ENCODE peak calls at places on chromosomes 11 and 22, in nine cellular contexts. I, T, F, N, C, D, R, S and W are unnamed samples.

GRCh38 chr11:79438631-79439429 is 2.0 kb downstream of the TENM4 start:
- DNase-seq in I (peak; percentile 74), C (no peak), R (peak; percentile 71), N (no peak), S (peak; percentile 56), T (peak; percentile 42), F (no peak), D (peak; percentile 70), W (peak; percentile 9)

GRCh38 chr11:28877366-28877765 is 769.2 kb downstream of the METTL15 start:
- DNase-seq in T (no peak), C (no peak), S (no peak), R (no peak), F (no peak), N (no peak), D (no peak), I (no peak), W (no peak)

GRCh38 chr11:446886-447285 is 3.2 kb upstream of the PTDSS2 start:
- DNase-seq in C (no peak), I (no peak), D (no peak), N (no peak), T (no peak), S (peak; percentile 50), R (no peak), F (no peak), W (no peak)

GRCh38 chr11:45022294-45023064 is 71.8 kb upstream of the TP53I11 start:
- DNase-seq in N (no peak), T (peak; percentile 20), I (no peak), F (no peak), D (no peak), C (no peak), R (no peak), S (no peak), W (no peak)

GRCh38 chr11:114082767-114083181 is 23.3 kb downstream of the ZBTB16 start:
- DNase-seq in N (peak; percentile 55), C (no peak), S (peak; percentile 68), R (no peak), F (no peak), I (peak; percentile 68), T (no peak), D (no peak), W (peak; percentile 51)

GRCh38 chr11:103872748-103873147 is 163.7 kb upstream of the DDI1 start:
- DNase-seq in R (no peak), I (no peak), C (no peak), T (no peak), N (no peak), S (no peak), F (no peak), D (no peak), W (no peak)

GRCh38 chr11:111733009-111733408 is 33.2 kb downstream of the PPP2R1B start:
- DNase-seq in C (peak; percentile 71), T (peak; percentile 91), I (peak; percentile 84), F (no peak), N (peak; percentile 54), S (peak; percentile 67), D (peak; percentile 75), R (peak; percentile 87), W (peak; percentile 53)

GRCh38 chr11:70474710-70475109 is 76.4 kb downstream of the CTTN start:
- DNase-seq in F (no peak), D (no peak), I (no peak), S (no peak), C (no peak), N (no peak), R (no peak), T (no peak), W (no peak)

GRCh38 chr11:111918390-111919256 is at the start of gene C11orf52:
- DNase-seq in R (no peak), D (peak; percentile 56), F (no peak), N (peak; percentile 76), S (peak; percentile 78), I (no peak), T (peak; percentile 57), C (peak; percentile 62), W (peak; percentile 46)

GRCh38 chr22:28934026-28934425 is 50.7 kb downstream of the ZNRF3 start:
- DNase-seq in N (no peak), I (no peak), T (no peak), R (no peak), S (no peak), D (no peak), F (no peak), C (no peak), W (no peak)

GRCh38 chr22:28933321-28933720 is 49.9 kb downstream of the ZNRF3 start:
- DNase-seq in F (no peak), S (no peak), R (no peak), D (no peak), C (no peak), T (no peak), N (no peak), I (no peak), W (no peak)

GRCh38 chr22:28935713-28936112 is 52.3 kb downstream of the ZNRF3 start:
- DNase-seq in S (no peak), I (no peak), N (no peak), T (no peak), C (no peak), D (no peak), R (no peak), F (no peak), W (no peak)

GRCh38 chr22:28936200-28936599 is 52.8 kb downstream of the ZNRF3 start:
- DNase-seq in C (no peak), D (no peak), T (no peak), S (no peak), R (no peak), N (no peak), F (no peak), I (no peak), W (no peak)

GRCh38 chr22:28935140-28935539 is 51.8 kb downstream of the ZNRF3 start:
- DNase-seq in N (no peak), I (no peak), F (no peak), T (no peak), R (no peak), D (no peak), S (no peak), C (no peak), W (no peak)
- H3K4me1 ChIP-seq in N (peaks cover 27% of the 10 kb centered on the region), I (no peaks in the 10 kb centered on the region), F (peaks cover 9% of the 10 kb centered on the region), T (peaks cover 4% of the 10 kb centered on the region), R (no peaks in the 10 kb centered on the region), D (peaks cover 7% of the 10 kb centered on the region), S (peaks cover 5% of the 10 kb centered on the region), C (peaks cover 16% of the 10 kb centered on the region), W (no peaks in the 10 kb centered on the region)

DNA sequence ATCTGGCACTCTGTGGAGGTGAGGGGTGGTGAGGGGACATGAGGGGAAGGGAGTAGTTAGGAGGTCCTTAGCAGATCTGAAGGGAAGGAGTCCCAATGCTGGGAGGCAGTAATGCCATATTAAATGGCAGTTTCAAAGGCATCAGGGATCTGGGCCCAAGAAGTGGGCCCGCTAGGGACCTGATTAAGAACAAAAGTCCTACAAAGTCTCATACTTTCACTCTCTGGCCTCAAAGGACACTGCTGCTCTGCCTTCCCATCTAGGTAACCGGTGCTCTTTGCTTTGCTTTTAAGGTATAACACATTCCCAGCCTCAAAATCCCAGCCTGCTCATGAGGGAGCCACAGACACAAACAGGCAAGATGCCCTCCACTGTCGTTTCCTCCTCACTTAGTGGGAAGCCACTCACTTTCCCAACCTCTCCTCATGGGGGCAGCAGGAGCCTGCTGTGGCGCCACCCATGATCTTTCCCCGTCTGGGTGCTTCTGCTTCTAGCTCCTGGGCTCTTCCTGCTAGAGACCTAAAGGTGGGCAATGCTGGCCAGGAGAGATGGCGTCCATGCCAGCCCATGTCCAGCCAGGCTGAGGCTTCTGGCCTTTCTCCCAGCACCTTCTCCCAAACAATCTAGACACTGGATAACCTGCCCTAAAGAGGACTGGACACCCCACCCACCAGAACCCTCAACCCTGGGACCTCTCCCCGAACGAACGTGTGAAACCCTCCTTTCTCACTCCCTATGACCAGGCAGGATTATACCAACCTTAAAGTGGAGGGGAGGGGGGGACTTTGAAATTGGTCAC is 68.3 kb downstream of the PLEKHA7 start:
- DNase-seq in F (no peak), C (no peak), R (no peak), N (peak; percentile 57), D (peak; percentile 53), T (peak; percentile 34), I (no peak), S (peak; percentile 76), W (peak; percentile 32)
- H3K27ac ChIP-seq in F (no peak overlapping the region), C (no peak overlapping the region), R (no peak overlapping the region), N (no peak overlapping the region), D (no peak overlapping the region), T (no peak overlapping the region), I (no peak overlapping the region), S (no peak overlapping the region), W (no peak overlapping the region)

GRCh38 chr11:31237819-31238771 is 131.4 kb downstream of the DCDC1 start:
- DNase-seq in D (no peak), R (no peak), T (no peak), C (no peak), I (no peak), S (no peak), N (no peak), F (no peak), W (no peak)

GRCh38 chr11:31236052-31236652 is 133.4 kb downstream of the DCDC1 start:
- DNase-seq in N (no peak), C (no peak), T (no peak), D (no peak), F (no peak), R (no peak), S (no peak), I (no peak), W (no peak)

GRCh38 chr11:31240340-31240904 is 129.1 kb downstream of the DCDC1 start:
- DNase-seq in I (no peak), D (no peak), T (peak; percentile 33), N (no peak), F (no peak), R (no peak), S (no peak), C (no peak), W (peak; percentile 9)
- TF ChIP-seq CTCF in I (no peak), D (no peak), T (peak; percentile 45), N (peak; percentile 37), F (no peak), R (peak; percentile 27), S (no peak), C (peak; percentile 52), W (peak; percentile 50)

DNA sequence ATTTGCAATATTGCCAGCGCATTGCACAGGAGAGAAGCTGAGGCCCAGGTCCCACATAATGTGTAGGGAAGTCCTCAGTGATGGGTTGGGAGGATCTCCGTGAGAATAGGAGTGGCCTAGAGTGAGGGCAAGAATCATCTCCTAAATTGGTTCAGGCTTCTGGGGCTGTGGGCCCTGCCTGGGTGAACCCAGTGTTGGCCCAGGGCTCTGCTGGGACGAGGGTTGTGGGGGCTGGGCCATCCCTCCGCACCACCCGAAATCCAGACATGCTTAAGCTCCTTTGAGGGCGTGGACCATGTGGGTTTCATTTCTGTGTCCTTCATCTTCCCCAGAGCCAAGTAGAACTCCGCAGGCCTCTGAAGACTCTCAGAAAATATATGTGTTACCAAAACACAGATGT is 3.7 kb downstream of the MICALL1 start:
- DNase-seq in T (no peak), N (no peak), R (no peak), D (no peak), C (no peak), I (peak; percentile 77), F (no peak), S (no peak), W (no peak)
- H3K4me1 ChIP-seq in T (peaks cover 22% of the 10 kb centered on the region), N (no peaks in the 10 kb centered on the region), R (peaks cover 48% of the 10 kb centered on the region), D (peaks cover 12% of the 10 kb centered on the region), C (peaks cover 17% of the 10 kb centered on the region), I (no peaks in the 10 kb centered on the region), F (peaks cover 13% of the 10 kb centered on the region), S (no peaks in the 10 kb centered on the region), W (peaks cover 62% of the 10 kb centered on the region)